ENCODE peak calls at places on chromosomes 7 and 10, in seven cellular contexts. One of them, this sample, is unnamed.

GRCh38 chr10:1938317-1938716 is 201.0 kb upstream of the ADARB2 start:
- DNase-seq in K562: no peak
- DNase-seq in GM12878: no peak
- DNase-seq in HCT116: no peak
- DNase-seq in HepG2: no peak
- DNase-seq in NT2/D1: no peak
- DNase-seq in H1: no peak
- DNase-seq in this sample: no peak

GRCh38 chr10:5272065-5272803 is 75.6 kb downstream of the AKR1C4 start:
- DNase-seq in H1: no peak
- DNase-seq in NT2/D1: no peak
- DNase-seq in HepG2: no peak
- DNase-seq in HCT116: no peak
- DNase-seq in K562: no peak
- DNase-seq in GM12878: no peak
- DNase-seq in this sample: no peak

GRCh38 chr7:108245523-108246226 is 115.5 kb upstream of the LAMB4 start:
- DNase-seq in NT2/D1: no peak
- DNase-seq in H1: no peak
- DNase-seq in HCT116: no peak
- DNase-seq in K562: no peak
- DNase-seq in GM12878: no peak
- DNase-seq in HepG2: no peak
- DNase-seq in this sample: no peak

GRCh38 chr7:30308392-30308791 is 24.0 kb downstream of the ZNRF2 start:
- DNase-seq in NT2/D1: no peak
- DNase-seq in GM12878: no peak
- DNase-seq in K562: no peak
- DNase-seq in H1: no peak
- DNase-seq in HepG2: no peak
- DNase-seq in HCT116: no peak
- DNase-seq in this sample: no peak

GRCh38 chr7:74141705-74142104 is 32.5 kb upstream of the EIF4H start:
- DNase-seq in NT2/D1: peak
- DNase-seq in GM12878: no peak
- DNase-seq in K562: no peak
- DNase-seq in HepG2: no peak
- DNase-seq in H1: no peak
- DNase-seq in HCT116: peak
- DNase-seq in this sample: no peak

GRCh38 chr10:4658777-4659176 is 167.2 kb upstream of the AKR1E2 start:
- DNase-seq in HepG2: peak
- DNase-seq in NT2/D1: no peak
- DNase-seq in GM12878: no peak
- DNase-seq in H1: no peak
- DNase-seq in K562: no peak
- DNase-seq in HCT116: no peak
- DNase-seq in this sample: no peak

GRCh38 chr7:104878577-104878976 is 135.4 kb upstream of the KMT2E start:
- DNase-seq in HepG2: no peak
- DNase-seq in K562: no peak
- DNase-seq in GM12878: peak
- DNase-seq in HCT116: no peak
- DNase-seq in NT2/D1: no peak
- DNase-seq in H1: no peak
- DNase-seq in this sample: no peak

GRCh38 chr7:1767524-1767923 is 97.4 kb downstream of the ELFN1 start:
- DNase-seq in HCT116: peak
- DNase-seq in HepG2: peak
- DNase-seq in GM12878: no peak
- DNase-seq in K562: peak
- DNase-seq in H1: no peak
- DNase-seq in NT2/D1: no peak
- DNase-seq in this sample: peak

GRCh38 chr10:47260505-47261111 is 39.4 kb upstream of the GDF10 start:
- DNase-seq in GM12878: no peak
- DNase-seq in H1: peak
- DNase-seq in HepG2: no peak
- DNase-seq in K562: no peak
- DNase-seq in HCT116: no peak
- DNase-seq in NT2/D1: no peak
- DNase-seq in this sample: peak

GRCh38 chr10:47336387-47337134 is 11.6 kb upstream of the RBP3 start:
- DNase-seq in K562: peak
- DNase-seq in HCT116: no peak
- DNase-seq in HepG2: no peak
- DNase-seq in GM12878: no peak
- DNase-seq in NT2/D1: no peak
- DNase-seq in H1: no peak
- DNase-seq in this sample: no peak

GRCh38 chr10:125113661-125114388 is 46.5 kb downstream of the CTBP2 start:
- DNase-seq in GM12878: no peak
- DNase-seq in HCT116: no peak
- DNase-seq in NT2/D1: no peak
- DNase-seq in K562: peak
- DNase-seq in HepG2: no peak
- DNase-seq in H1: no peak
- DNase-seq in this sample: no peak

GRCh38 chr7:135616136-135616535 is 46.2 kb upstream of the STMP1 start:
- DNase-seq in NT2/D1: no peak
- DNase-seq in H1: no peak
- DNase-seq in HepG2: no peak
- DNase-seq in HCT116: no peak
- DNase-seq in GM12878: no peak
- DNase-seq in K562: no peak
- DNase-seq in this sample: no peak

GRCh38 chr7:44201813-44202212 is 1.0 kb downstream of the YKT6 start:
- DNase-seq in HCT116: no peak
- DNase-seq in H1: no peak
- DNase-seq in K562: no peak
- DNase-seq in HepG2: no peak
- DNase-seq in NT2/D1: no peak
- DNase-seq in GM12878: no peak
- DNase-seq in this sample: no peak

GRCh38 chr7:22295402-22296264 is 61.3 kb downstream of the RAPGEF5 start:
- DNase-seq in GM12878: no peak
- DNase-seq in HCT116: no peak
- DNase-seq in H1: no peak
- DNase-seq in HepG2: no peak
- DNase-seq in K562: no peak
- DNase-seq in NT2/D1: no peak
- DNase-seq in this sample: no peak

GRCh38 chr7:115357213-115357999 is 435.5 kb downstream of the MDFIC start:
- DNase-seq in GM12878: no peak
- DNase-seq in K562: no peak
- DNase-seq in HCT116: no peak
- DNase-seq in HepG2: no peak
- DNase-seq in NT2/D1: no peak
- DNase-seq in H1: no peak
- DNase-seq in this sample: no peak

GRCh38 chr7:54780490-54780889 is 21.5 kb upstream of the SEC61G start:
- DNase-seq in H1: no peak
- DNase-seq in NT2/D1: no peak
- DNase-seq in HepG2: no peak
- DNase-seq in GM12878: no peak
- DNase-seq in HCT116: no peak
- DNase-seq in K562: no peak
- DNase-seq in this sample: no peak

GRCh38 chr10:127013251-127013656 is 108.0 kb downstream of the DOCK1 start:
- DNase-seq in K562: no peak
- DNase-seq in GM12878: no peak
- DNase-seq in HepG2: no peak
- DNase-seq in NT2/D1: no peak
- DNase-seq in H1: no peak
- DNase-seq in HCT116: no peak
- DNase-seq in this sample: no peak

GRCh38 chr10:72875250-72876055 is 18.1 kb upstream of the OIT3 start:
- DNase-seq in HepG2: peak
- DNase-seq in H1: no peak
- DNase-seq in K562: no peak
- DNase-seq in GM12878: no peak
- DNase-seq in HCT116: peak
- DNase-seq in NT2/D1: no peak
- DNase-seq in this sample: peak

GRCh38 chr10:86315543-86315942 is 51.1 kb downstream of the GRID1 start:
- DNase-seq in H1: no peak
- DNase-seq in K562: no peak
- DNase-seq in GM12878: no peak
- DNase-seq in HepG2: no peak
- DNase-seq in NT2/D1: no peak
- DNase-seq in HCT116: no peak
- DNase-seq in this sample: no peak

GRCh38 chr10:50033481-50033880 is 34.3 kb upstream of the WASHC2A start:
- DNase-seq in HCT116: no peak
- DNase-seq in GM12878: no peak
- DNase-seq in NT2/D1: no peak
- DNase-seq in HepG2: no peak
- DNase-seq in H1: no peak
- DNase-seq in K562: no peak
- DNase-seq in this sample: no peak

GRCh38 chr10:48598936-48599829 is 5.7 kb downstream of the ARHGAP22 start:
- DNase-seq in H1: no peak
- DNase-seq in HepG2: no peak
- DNase-seq in NT2/D1: no peak
- DNase-seq in GM12878: no peak
- DNase-seq in HCT116: no peak
- DNase-seq in K562: no peak
- DNase-seq in this sample: no peak

GRCh38 chr10:124728071-124728829 is 15.9 kb downstream of the FAM53B start:
- DNase-seq in K562: no peak
- DNase-seq in GM12878: no peak
- DNase-seq in H1: no peak
- DNase-seq in NT2/D1: no peak
- DNase-seq in HCT116: no peak
- DNase-seq in HepG2: no peak
- DNase-seq in this sample: no peak

GRCh38 chr7:125112741-125113309 is 183.2 kb upstream of the POT1 start:
- DNase-seq in H1: no peak
- DNase-seq in K562: no peak
- DNase-seq in NT2/D1: no peak
- DNase-seq in HCT116: no peak
- DNase-seq in GM12878: no peak
- DNase-seq in HepG2: no peak
- DNase-seq in this sample: no peak

GRCh38 chr10:79086822-79087221 is 18.1 kb downstream of the ZMIZ1 start:
- DNase-seq in NT2/D1: no peak
- DNase-seq in K562: no peak
- DNase-seq in H1: no peak
- DNase-seq in HCT116: no peak
- DNase-seq in HepG2: no peak
- DNase-seq in GM12878: no peak
- DNase-seq in this sample: no peak

GRCh38 chr10:79084972-79085597 is 16.3 kb downstream of the ZMIZ1 start:
- DNase-seq in HepG2: no peak
- DNase-seq in H1: no peak
- DNase-seq in NT2/D1: no peak
- DNase-seq in GM12878: no peak
- DNase-seq in HCT116: no peak
- DNase-seq in K562: no peak
- DNase-seq in this sample: no peak

GRCh38 chr10:79082035-79082373 is 13.2 kb downstream of the ZMIZ1 start:
- DNase-seq in GM12878: no peak
- DNase-seq in K562: no peak
- DNase-seq in H1: no peak
- DNase-seq in NT2/D1: no peak
- DNase-seq in HCT116: no peak
- DNase-seq in HepG2: no peak
- DNase-seq in this sample: no peak

GRCh38 chr10:79082631-79083581 is 14.1 kb downstream of the ZMIZ1 start:
- DNase-seq in HCT116: no peak
- DNase-seq in NT2/D1: no peak
- DNase-seq in H1: no peak
- DNase-seq in GM12878: no peak
- DNase-seq in K562: peak
- DNase-seq in HepG2: no peak
- DNase-seq in this sample: no peak

GRCh38 chr10:79084012-79084971 is 15.5 kb downstream of the ZMIZ1 start:
- DNase-seq in HCT116: no peak
- DNase-seq in GM12878: no peak
- DNase-seq in HepG2: peak
- DNase-seq in H1: no peak
- DNase-seq in K562: peak
- DNase-seq in NT2/D1: no peak
- DNase-seq in this sample: peak
- TF ChIP-seq YY1 in HCT116: no peak
- TF ChIP-seq YY1 in GM12878: no peak
- TF ChIP-seq YY1 in HepG2: no peak
- TF ChIP-seq YY1 in H1: no peak
- TF ChIP-seq YY1 in K562: no peak
- TF ChIP-seq YY1 in NT2/D1: no peak
- TF ChIP-seq YY1 in this sample: no peak

DNA sequence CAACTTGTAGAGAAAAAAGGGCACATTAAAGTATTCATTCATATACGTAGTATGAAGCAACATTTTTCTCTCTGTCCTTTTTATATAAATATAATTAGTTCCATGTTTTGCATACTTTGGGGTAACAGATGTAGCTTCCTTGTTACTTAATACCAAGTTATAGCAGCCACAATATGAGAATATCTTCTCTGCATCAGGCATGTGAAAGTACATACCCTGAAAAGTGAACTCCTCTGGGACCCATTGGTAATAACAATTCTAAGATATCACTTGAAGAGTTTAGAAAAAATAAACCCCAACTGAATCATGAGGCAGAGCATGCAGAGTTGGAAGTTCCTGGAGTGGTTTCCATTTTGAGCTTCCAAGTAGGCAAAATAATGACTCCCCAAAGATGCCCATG is 2.4 kb upstream of the CRPPA start:
- DNase-seq in K562: no peak
- DNase-seq in GM12878: no peak
- DNase-seq in NT2/D1: no peak
- DNase-seq in H1: no peak
- DNase-seq in HepG2: no peak
- DNase-seq in HCT116: no peak
- DNase-seq in this sample: no peak
- TF ChIP-seq YY1 in K562: no peak
- TF ChIP-seq YY1 in GM12878: no peak
- TF ChIP-seq YY1 in NT2/D1: no peak
- TF ChIP-seq YY1 in H1: no peak
- TF ChIP-seq YY1 in HepG2: no peak
- TF ChIP-seq YY1 in HCT116: no peak
- TF ChIP-seq YY1 in this sample: no peak

GRCh38 chr10:96473866-96474265 is 39.9 kb downstream of the TLL2 start:
- DNase-seq in HCT116: no peak
- DNase-seq in H1: no peak
- DNase-seq in NT2/D1: peak
- DNase-seq in K562: no peak
- DNase-seq in HepG2: no peak
- DNase-seq in GM12878: no peak
- DNase-seq in this sample: no peak
- TF ChIP-seq YY1 in HCT116: no peak
- TF ChIP-seq YY1 in H1: no peak
- TF ChIP-seq YY1 in NT2/D1: no peak
- TF ChIP-seq YY1 in K562: no peak
- TF ChIP-seq YY1 in HepG2: no peak
- TF ChIP-seq YY1 in GM12878: no peak
- TF ChIP-seq YY1 in this sample: no peak

DNA sequence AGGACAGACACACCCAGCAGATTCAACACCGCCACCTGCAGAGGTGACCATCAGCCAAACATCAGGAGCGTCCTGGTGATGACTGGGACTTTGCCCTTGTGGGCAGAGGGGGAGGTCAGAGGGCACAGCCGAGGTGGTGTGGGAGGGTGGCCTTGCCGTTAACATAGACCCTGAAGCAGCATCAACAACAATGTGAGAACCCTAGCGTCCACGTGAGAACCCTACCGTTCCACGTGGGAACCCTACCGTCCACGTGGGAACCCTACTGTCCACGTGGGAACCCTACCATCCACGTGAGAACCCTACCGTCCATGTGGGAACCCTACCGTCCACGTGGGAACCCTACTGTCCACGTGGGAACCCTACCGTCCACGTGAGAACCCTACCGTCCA is 88.8 kb upstream of the PPP2R2D start:
- DNase-seq in K562: no peak
- DNase-seq in HepG2: no peak
- DNase-seq in H1: no peak
- DNase-seq in HCT116: no peak
- DNase-seq in GM12878: no peak
- DNase-seq in NT2/D1: no peak
- DNase-seq in this sample: no peak
- TF ChIP-seq YY1 in K562: no peak
- TF ChIP-seq YY1 in HepG2: no peak
- TF ChIP-seq YY1 in H1: no peak
- TF ChIP-seq YY1 in HCT116: no peak
- TF ChIP-seq YY1 in GM12878: no peak
- TF ChIP-seq YY1 in NT2/D1: no peak
- TF ChIP-seq YY1 in this sample: no peak